ENCODE peak calls at places on chromosomes 7 and 10, in nine cellular contexts. P is GM23248; R is activated naive CD4-positive, alpha-beta T cell; X is naive thymus-derived CD8-positive, alpha-beta T cell; A is ureter; U is PC-9; Y is NCI-H510A; C is A172; M is HS-27A. G is an unnamed sample.

GRCh38 chr7:102306916-102307677 is 20.4 kb downstream of the SH2B2 start:
- DNase-seq in P (peak; percentile 30), R (no peak), X (peak; percentile 40), A (peak; percentile 79), U (no peak), Y (no peak), C (peak; percentile 48), M (no peak), G (peak; percentile 40)

GRCh38 chr10:61313460-61313859 is 139.7 kb downstream of the TMEM26 start:
- DNase-seq in P (peak; percentile 12), R (no peak), X (no peak), A (peak; percentile 43), U (no peak), Y (no peak), C (peak; percentile 18), M (no peak), G (no peak)

GRCh38 chr10:91307489-91307888 is 87.0 kb downstream of the PCGF5 start:
- DNase-seq in P (no peak), R (no peak), X (no peak), A (no peak), U (no peak), Y (no peak), C (no peak), M (no peak), G (no peak)

GRCh38 chr7:32618470-32618869 is 123.2 kb downstream of the AVL9 start:
- DNase-seq in P (no peak), R (no peak), X (no peak), A (no peak), U (no peak), Y (no peak), C (no peak), M (no peak), G (no peak)

GRCh38 chr7:131621652-131622051 is 65.2 kb upstream of the PODXL start:
- DNase-seq in P (no peak), R (no peak), X (no peak), A (no peak), U (no peak), Y (no peak), C (no peak), M (no peak), G (no peak)

GRCh38 chr7:106187613-106188350 is 75.7 kb upstream of the SYPL1 start:
- DNase-seq in P (no peak), R (no peak), X (no peak), A (no peak), U (no peak), Y (no peak), C (peak; percentile 11), M (no peak), G (no peak)

GRCh38 chr7:44333971-44334733 is 8.8 kb upstream of the CAMK2B start:
- DNase-seq in P (no peak), R (no peak), X (no peak), A (no peak), U (no peak), Y (no peak), C (no peak), M (no peak), G (no peak)

GRCh38 chr7:131556912-131557457 is 557 bp upstream of the PODXL start:
- DNase-seq in P (no peak), R (no peak), X (no peak), A (no peak), U (no peak), Y (no peak), C (no peak), M (no peak), G (no peak)

GRCh38 chr10:124161212-124162000 is 68.0 kb upstream of the CHST15 start:
- DNase-seq in P (no peak), R (no peak), X (no peak), A (no peak), U (no peak), Y (no peak), C (no peak), M (no peak), G (no peak)

GRCh38 chr10:62048473-62048872 is 147.0 kb downstream of the ARID5B start:
- DNase-seq in P (no peak), R (no peak), X (no peak), A (no peak), U (no peak), Y (no peak), C (no peak), M (no peak), G (no peak)

GRCh38 chr10:33993917-33994316 is 659.5 kb upstream of the NRP1 start:
- DNase-seq in P (no peak), R (no peak), X (no peak), A (no peak), U (no peak), Y (no peak), C (no peak), M (no peak), G (no peak)

GRCh38 chr10:34543716-34544115 is 271.4 kb downstream of the PARD3 start:
- DNase-seq in P (no peak), R (no peak), X (no peak), A (no peak), U (no peak), Y (no peak), C (no peak), M (no peak), G (no peak)

GRCh38 chr10:113463777-113464176 is 89.1 kb upstream of the HABP2 start:
- DNase-seq in P (peak; percentile 42), R (no peak), X (no peak), A (no peak), U (no peak), Y (no peak), C (no peak), M (no peak), G (no peak)

GRCh38 chr10:15349133-15349532 is 22.0 kb downstream of the FAM171A1 start:
- DNase-seq in P (no peak), R (no peak), X (no peak), A (no peak), U (no peak), Y (no peak), C (no peak), M (no peak), G (no peak)

GRCh38 chr7:106260136-106260561 is 24.6 kb downstream of the NAMPT start:
- DNase-seq in P (peak; percentile 32), R (no peak), X (no peak), A (no peak), U (no peak), Y (no peak), C (no peak), M (no peak), G (no peak)

GRCh38 chr10:65518379-65518778 is 1407.5 kb upstream of the LRRTM3 start:
- DNase-seq in P (no peak), R (no peak), X (no peak), A (no peak), U (no peak), Y (no peak), C (peak; percentile 77), M (no peak), G (no peak)

GRCh38 chr10:74932648-74933047 is 106.2 kb downstream of the KAT6B start:
- DNase-seq in P (no peak), R (no peak), X (no peak), A (no peak), U (no peak), Y (peak; percentile 23), C (no peak), M (no peak), G (no peak)

GRCh38 chr10:44467900-44468299 is 83.0 kb upstream of the CXCL12 start:
- DNase-seq in P (no peak), R (no peak), X (no peak), A (no peak), U (no peak), Y (no peak), C (no peak), M (no peak), G (no peak)

GRCh38 chr10:91519899-91520514 is 109.9 kb downstream of the HECTD2 start:
- DNase-seq in P (no peak), R (no peak), X (no peak), A (no peak), U (no peak), Y (no peak), C (no peak), M (no peak), G (no peak)

GRCh38 chr10:44962870-44963738 is 3.5 kb downstream of the RASSF4 start:
- DNase-seq in P (no peak), R (no peak), X (no peak), A (peak; percentile 39), U (no peak), Y (peak; percentile 50), C (peak; percentile 58), M (no peak), G (no peak)

GRCh38 chr10:4018054-4018511 is 233.1 kb upstream of the KLF6 start:
- DNase-seq in P (peak; percentile 35), R (no peak), X (no peak), A (no peak), U (no peak), Y (no peak), C (no peak), M (no peak), G (no peak)

GRCh38 chr7:6709808-6710207 is 3.1 kb upstream of the ZNF12 start:
- DNase-seq in P (no peak), R (no peak), X (no peak), A (no peak), U (no peak), Y (no peak), C (no peak), M (no peak), G (no peak)

GRCh38 chr10:102628451-102628911 is 15.8 kb upstream of the TRIM8 start:
- DNase-seq in P (peak; percentile 53), R (no peak), X (no peak), A (peak; percentile 60), U (peak; percentile 40), Y (peak; percentile 33), C (peak; percentile 72), M (no peak), G (no peak)

GRCh38 chr7:11505471-11505870 is 326.5 kb downstream of the THSD7A start:
- DNase-seq in P (no peak), R (no peak), X (no peak), A (no peak), U (no peak), Y (no peak), C (no peak), M (no peak), G (no peak)

GRCh38 chr7:41870505-41871138 is 167.7 kb upstream of the INHBA start:
- DNase-seq in P (peak; percentile 17), R (no peak), X (no peak), A (no peak), U (no peak), Y (no peak), C (no peak), M (no peak), G (no peak)

GRCh38 chr10:55233505-55233904 is 432.5 kb upstream of the PCDH15 start:
- DNase-seq in P (no peak), R (no peak), X (no peak), A (no peak), U (no peak), Y (no peak), C (no peak), M (no peak), G (no peak)

GRCh38 chr10:79932841-79933379 is 16.0 kb downstream of the SFTPD start:
- DNase-seq in P (no peak), R (no peak), X (no peak), A (no peak), U (no peak), Y (no peak), C (no peak), M (no peak), G (no peak)

GRCh38 chr10:70622981-70623844 is 20.7 kb upstream of the PRF1 start:
- DNase-seq in P (peak; percentile 53), R (no peak), X (no peak), A (no peak), U (no peak), Y (no peak), C (no peak), M (no peak), G (no peak)

GRCh38 chr7:151705744-151706567 is 171.0 kb downstream of the PRKAG2 start:
- DNase-seq in P (peak; percentile 64), R (no peak), X (no peak), A (no peak), U (peak; percentile 70), Y (no peak), C (peak; percentile 63), M (no peak), G (no peak)

GRCh38 chr10:99945286-99945685 is 64.5 kb downstream of the DNMBP start:
- DNase-seq in P (peak; percentile 91), R (no peak), X (no peak), A (no peak), U (no peak), Y (no peak), C (no peak), M (no peak), G (no peak)

GRCh38 chr10:1732501-1733123 is 4.7 kb downstream of the ADARB2 start:
- DNase-seq in P (no peak), R (no peak), X (no peak), A (no peak), U (no peak), Y (no peak), C (no peak), M (no peak), G (no peak)